ENCODE peak calls at places on chromosomes 13 and 19, in ten cellular contexts. T is cardiac fibroblast, U is mesothelial cell of epicardium, N is HepG2, G is fibroblast of lung, O is lung, D is OCI-LY7, P is PC-3, S is progenitor cell of endocrine pancreas, C is endothelial cell. Y is an unnamed sample.

GRCh38 chr19:8335343-8336071 is 7.6 kb downstream of the KANK3 start:
- DNase-seq in T (no peak), U (no peak), N (no peak), G (no peak), O (no peak), D (no peak), P (no peak), S (no peak), C (no peak), Y (no peak)

GRCh38 chr19:42368765-42369164 is 21.3 kb downstream of the CNFN start:
- DNase-seq in T (no peak), U (no peak), N (no peak), G (no peak), O (no peak), D (no peak), P (no peak), S (no peak), C (no peak), Y (no peak)

GRCh38 chr19:48466571-48467325 is 2.4 kb upstream of the CYTH2 start:
- DNase-seq in T (peak; percentile 59), U (no peak), N (no peak), G (no peak), O (no peak), D (no peak), P (peak; percentile 40), S (no peak), C (no peak), Y (peak; percentile 48)

GRCh38 chr19:18408053-18408476 is 10.6 kb upstream of the LRRC25 start:
- DNase-seq in T (no peak), U (no peak), N (no peak), G (no peak), O (no peak), D (peak; percentile 76), P (peak; percentile 41), S (no peak), C (peak; percentile 62), Y (no peak)

GRCh38 chr19:18396471-18397241 is 766 bp downstream of the LRRC25 start:
- DNase-seq in T (no peak), U (no peak), N (no peak), G (no peak), O (no peak), D (no peak), P (no peak), S (no peak), C (no peak), Y (no peak)

GRCh38 chr19:47445937-47446402 is 25.7 kb downstream of the SLC8A2 start:
- DNase-seq in T (peak; percentile 48), U (peak; percentile 70), N (no peak), G (no peak), O (peak; percentile 42), D (peak; percentile 13), P (peak; percentile 25), S (no peak), C (peak; percentile 62), Y (no peak)

GRCh38 chr13:36332986-36333385 is 13.2 kb downstream of the SPART start:
- DNase-seq in T (no peak), U (no peak), N (no peak), G (peak; percentile 56), O (no peak), D (no peak), P (peak; percentile 33), S (no peak), C (no peak), Y (peak; percentile 45)

GRCh38 chr13:49938921-49939320 is 2.8 kb upstream of the SPRYD7 start:
- DNase-seq in T (no peak), U (no peak), N (peak; percentile 22), G (peak; percentile 11), O (no peak), D (no peak), P (no peak), S (no peak), C (no peak), Y (no peak)

GRCh38 chr19:12788025-12788681 is 3.1 kb upstream of the JUNB start:
- DNase-seq in T (no peak), U (no peak), N (no peak), G (no peak), O (no peak), D (no peak), P (no peak), S (no peak), C (no peak), Y (no peak)

GRCh38 chr19:791605-792360 is 5.5 kb upstream of the PTBP1 start:
- DNase-seq in T (peak; percentile 40), U (no peak), N (no peak), G (no peak), O (no peak), D (no peak), P (no peak), S (no peak), C (no peak), Y (no peak)

GRCh38 chr13:43484432-43485225 is 302.1 kb downstream of the ENOX1 start:
- DNase-seq in T (no peak), U (no peak), N (no peak), G (no peak), O (no peak), D (no peak), P (no peak), S (no peak), C (no peak), Y (no peak)

GRCh38 chr13:33249066-33249465 is 36.5 kb downstream of the STARD13 start:
- DNase-seq in T (no peak), U (no peak), N (no peak), G (no peak), O (no peak), D (no peak), P (peak; percentile 44), S (no peak), C (no peak), Y (peak; percentile 55)

GRCh38 chr19:5932593-5933262 is 18.7 kb downstream of the CAPS start:
- DNase-seq in T (no peak), U (no peak), N (no peak), G (no peak), O (no peak), D (no peak), P (no peak), S (no peak), C (no peak), Y (no peak)

GRCh38 chr13:73857106-73857505 is 277.1 kb downstream of the KLF12 start:
- DNase-seq in T (peak; percentile 43), U (no peak), N (no peak), G (no peak), O (no peak), D (no peak), P (no peak), S (no peak), C (no peak), Y (no peak)

GRCh38 chr13:23748591-23748990 is 140.6 kb downstream of the MIPEP start:
- DNase-seq in T (no peak), U (no peak), N (no peak), G (no peak), O (no peak), D (no peak), P (peak; percentile 9), S (no peak), C (no peak), Y (no peak)

GRCh38 chr19:48493718-48494515 is 17.7 kb downstream of the LMTK3 start:
- DNase-seq in T (no peak), U (no peak), N (no peak), G (no peak), O (no peak), D (no peak), P (no peak), S (no peak), C (no peak), Y (no peak)

GRCh38 chr19:8506402-8506957 is 4.0 kb upstream of the PRAM1 start:
- DNase-seq in T (no peak), U (no peak), N (no peak), G (no peak), O (no peak), D (no peak), P (peak; percentile 23), S (no peak), C (no peak), Y (no peak)

GRCh38 chr19:46210634-46211033 is 18.9 kb upstream of the IGFL1 start:
- DNase-seq in T (no peak), U (no peak), N (no peak), G (no peak), O (no peak), D (no peak), P (no peak), S (no peak), C (no peak), Y (peak; percentile 44)

DNA sequence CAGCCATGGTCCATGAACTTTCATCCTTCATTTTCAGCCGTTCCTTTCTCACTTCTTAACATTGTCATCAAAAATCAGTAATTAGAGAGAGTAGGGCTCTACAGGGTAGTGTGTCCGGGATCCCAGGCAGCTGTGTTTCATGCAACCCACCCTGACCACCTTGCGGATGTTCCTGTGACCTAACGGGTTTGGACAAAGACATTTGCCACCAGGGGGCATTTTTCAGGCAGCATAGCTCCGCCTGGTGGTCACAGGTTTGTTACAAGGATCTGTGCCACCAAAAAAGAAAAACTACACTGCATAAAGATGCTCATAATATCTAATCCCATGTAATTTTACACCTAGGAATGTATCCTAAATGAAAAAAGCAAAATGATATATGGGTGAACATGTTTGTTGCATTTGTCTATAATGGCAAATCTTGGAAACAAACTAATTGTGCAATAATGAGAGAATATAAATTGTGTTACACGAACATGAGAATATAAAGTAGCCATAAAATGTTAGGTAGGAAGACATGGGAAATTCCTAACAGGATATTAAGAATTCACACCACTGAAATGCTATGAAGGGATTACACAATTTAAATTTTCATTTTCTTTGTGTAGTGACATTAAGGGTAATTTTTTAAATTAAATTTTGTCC is 123.0 kb downstream of the SLC7A1 start:
- DNase-seq in T (peak; percentile 68), U (no peak), N (peak; percentile 59), G (peak; percentile 64), O (no peak), D (peak; percentile 88), P (peak; percentile 67), S (peak; percentile 43), C (peak; percentile 78), Y (peak; percentile 72)
- TF ChIP-seq CTCF in T (peak; percentile 95), U (peak; percentile 65), N (peak; percentile 85), G (peak; percentile 99), O (peak; percentile 47), D (peak; percentile 100), P (peak; percentile 99), S (peak; percentile 94), C (peak; percentile 96), Y (peak; percentile 94)

GRCh38 chr13:94115054-94115453 is 364.4 kb downstream of the DCT start:
- DNase-seq in T (no peak), U (no peak), N (no peak), G (no peak), O (no peak), D (no peak), P (peak; percentile 2), S (no peak), C (no peak), Y (no peak)
- TF ChIP-seq CTCF in T (no peak), U (no peak), N (no peak), G (no peak), O (no peak), D (no peak), P (no peak), S (peak; percentile 9), C (no peak), Y (no peak)

GRCh38 chr13:41229356-41229755 is 34.0 kb downstream of the MTRF1 start:
- DNase-seq in T (no peak), U (no peak), N (no peak), G (no peak), O (no peak), D (no peak), P (no peak), S (no peak), C (no peak), Y (no peak)
- TF ChIP-seq CTCF in T (no peak), U (no peak), N (no peak), G (no peak), O (no peak), D (no peak), P (no peak), S (no peak), C (no peak), Y (no peak)

GRCh38 chr13:76667551-76667950 is 218.7 kb downstream of the KCTD12 start:
- DNase-seq in T (peak; percentile 87), U (no peak), N (no peak), G (peak; percentile 87), O (no peak), D (no peak), P (peak; percentile 27), S (no peak), C (no peak), Y (peak; percentile 59)
- TF ChIP-seq CTCF in T (peak; percentile 42), U (no peak), N (no peak), G (peak; percentile 48), O (peak; percentile 21), D (no peak), P (peak; percentile 53), S (no peak), C (no peak), Y (peak; percentile 26)